ENCODE peak calls at places on chromosomes 4 and X, in four cellular contexts. O is HCT116; U is activated CD4-positive, alpha-beta T cell treated with anti-CD3 and anti-CD28 coated beads, Interleukin-2, amount 10 ng/mL, durations not matched to agents 7 days and 5 days; P is left kidney. A is an unnamed sample.

GRCh38 chr4:84503495-84504437 is 4.7 kb upstream of the NKX6-1 start:
- DNase-seq in U (peak), P (peak), O (peak), A (peak)

GRCh38 chr4:138310991-138311390 is 68.8 kb upstream of the SLC7A11 start:
- DNase-seq in P (no peak), O (no peak), U (no peak), A (no peak)

GRCh38 chrX:70087857-70088256 is 25.6 kb downstream of the OTUD6A start:
- DNase-seq in U (no peak), P (peak), O (no peak), A (peak)

GRCh38 chr4:91113130-91113706 is 986.0 kb downstream of the CCSER1 start:
- DNase-seq in O (peak), U (no peak), P (peak), A (peak)

GRCh38 chr4:188008377-188008776 is 12.8 kb downstream of the ZFP42 start:
- DNase-seq in O (no peak), P (no peak), U (no peak), A (peak)

GRCh38 chr4:164779080-164779479 is 25.1 kb downstream of the SMIM31 start:
- DNase-seq in U (no peak), P (no peak), O (no peak), A (no peak)

GRCh38 chr4:119209077-119209476 is 3.4 kb upstream of the USP53 start:
- DNase-seq in U (peak), O (peak), P (no peak), A (peak)

GRCh38 chrX:139882299-139882698 is 50.6 kb downstream of the ATP11C start:
- DNase-seq in U (no peak), P (no peak), O (no peak), A (no peak)

GRCh38 chrX:106484233-106484632 is 127.5 kb upstream of the RADX start:
- DNase-seq in O (no peak), U (peak), P (no peak), A (no peak)

GRCh38 chr4:4216668-4217067 is 10.1 kb downstream of the OTOP1 start:
- DNase-seq in O (no peak), P (no peak), U (no peak), A (no peak)

GRCh38 chrX:4550018-4550417 is 836.6 kb upstream of the PRKX start:
- DNase-seq in P (peak), U (no peak), O (no peak), A (no peak)

GRCh38 chr4:8191136-8191747 is 7.8 kb upstream of the SH3TC1 start:
- DNase-seq in P (peak), U (no peak), O (peak), A (peak)

GRCh38 chrX:10990418-10990817 is 120.7 kb upstream of the HCCS start:
- DNase-seq in P (no peak), U (no peak), O (no peak), A (no peak)

GRCh38 chrX:80808160-80808735 is 1.4 kb downstream of the BRWD3 start:
- DNase-seq in O (peak), U (peak), P (peak), A (peak)

GRCh38 chrX:41952102-41952501 is 28.7 kb upstream of the CASK start:
- DNase-seq in P (no peak), O (no peak), U (no peak), A (no peak)

GRCh38 chrX:16687514-16687913 is 25.0 kb downstream of the CTPS2 start:
- DNase-seq in U (no peak), P (no peak), O (no peak), A (no peak)

GRCh38 chr4:3582091-3582475 is 49.9 kb upstream of the LRPAP1 start:
- DNase-seq in O (no peak), P (no peak), U (no peak), A (no peak)

GRCh38 chr4:108425988-108426387 is 194.4 kb upstream of the RPL34 start:
- DNase-seq in U (no peak), P (no peak), O (no peak), A (no peak)

GRCh38 chr4:123986268-123986798 is 589.7 kb downstream of the SPRY1 start:
- DNase-seq in O (no peak), P (peak), U (no peak), A (no peak)